ENCODE peak calls at places on chromosomes 12 and 14, in four cellular contexts. W is AG08395, O is A172, I is germinal center. A is an unnamed sample.

GRCh38 chr14:62071029-62071428 is 308.8 kb downstream of the SNAPC1 start:
- DNase-seq in O (no peak), W (no peak), I (no peak), A (no peak)

GRCh38 chr12:6635856-6636521 is at the start of gene LPAR5:
- DNase-seq in I (peak; percentile 78), W (peak; percentile 52), O (peak; percentile 79), A (peak; percentile 30)

GRCh38 chr12:32139064-32139421 is 32.4 kb downstream of the BICD1 start:
- DNase-seq in I (peak; percentile 72), O (no peak), W (peak; percentile 25), A (peak; percentile 18)

GRCh38 chr12:11836282-11836963 is 186.9 kb downstream of the ETV6 start:
- DNase-seq in I (peak; percentile 88), O (no peak), W (no peak), A (peak; percentile 12)

GRCh38 chr12:674272-674781 is 11.1 kb upstream of the NINJ2 start:
- DNase-seq in W (no peak), I (no peak), O (no peak), A (peak; percentile 54)

GRCh38 chr12:40622246-40622838 is 69.9 kb upstream of the CNTN1 start:
- DNase-seq in O (peak; percentile 47), I (peak; percentile 23), W (peak; percentile 35), A (no peak)

GRCh38 chr12:77893918-77894317 is 63.2 kb downstream of the NAV3 start:
- DNase-seq in W (no peak), O (peak; percentile 25), I (no peak), A (no peak)

GRCh38 chr14:96501383-96501745 is 818 bp upstream of the PAPOLA start:
- DNase-seq in O (no peak), I (peak; percentile 21), W (peak; percentile 3), A (no peak)

GRCh38 chr12:63977441-63977840 is 132.9 kb downstream of the SRGAP1 start:
- DNase-seq in I (no peak), W (peak; percentile 23), O (no peak), A (no peak)

GRCh38 chr12:95319694-95320331 is 102.2 kb downstream of the VEZT start:
- DNase-seq in W (no peak), O (no peak), I (no peak), A (no peak)

GRCh38 chr12:12560587-12561304 is 1.9 kb downstream of the DUSP16 start:
- DNase-seq in O (peak; percentile 51), W (peak; percentile 44), I (peak; percentile 17), A (peak; percentile 72)

GRCh38 chr14:96255501-96256366 is at the start of gene BDKRB1:
- DNase-seq in W (peak; percentile 86), I (no peak), O (peak; percentile 63), A (no peak)

GRCh38 chr14:47256968-47257367 is 418.4 kb downstream of the MDGA2 start:
- DNase-seq in I (no peak), O (no peak), W (no peak), A (no peak)

GRCh38 chr12:96427269-96427729 is 27.1 kb upstream of the CDK17 start:
- DNase-seq in W (peak; percentile 90), I (no peak), O (peak; percentile 99), A (no peak)

GRCh38 chr12:53754633-53755261 is 3.0 kb upstream of the CISTR start:
- DNase-seq in W (peak; percentile 44), I (no peak), O (peak; percentile 34), A (no peak)

GRCh38 chr12:90064759-90065158 is 356.1 kb upstream of the ATP2B1 start:
- DNase-seq in O (no peak), W (no peak), I (no peak), A (no peak)